ENCODE peak calls at places on chromosomes 12 and 14, in ten cellular contexts. B is AG08396, M is NCI-H748 treated with DMSO at 0.1 percent for 48 hours, D is NCI-H1092, P is HTR-8/SVneo, A is NCI-H2171, F is right lobe of liver, R is SJSA1, J is AG20443, H is retina. O is an unnamed sample.
A peak's percentile ranks its signal among the peaks of the same experiment; 100 is the strongest.

GRCh38 chr12:26845057-26845666 is 12.2 kb upstream of the ITPR2 start:
- DNase-seq in P (peak; percentile 33), A (no peak), R (peak; percentile 36), M (no peak), D (no peak), F (peak; percentile 65), H (peak; percentile 14), J (peak; percentile 59), B (no peak), O (peak; percentile 18)

GRCh38 chr12:108935165-108935564 is 55.3 kb downstream of the DAO start:
- DNase-seq in F (no peak), R (no peak), B (no peak), J (no peak), P (no peak), M (no peak), H (no peak), D (no peak), A (no peak), O (no peak)

GRCh38 chr14:93629636-93630035 is 158.6 kb downstream of the PRIMA1 start:
- DNase-seq in J (no peak), R (no peak), D (no peak), A (no peak), M (no peak), B (no peak), F (no peak), P (no peak), H (no peak), O (no peak)

GRCh38 chr12:132018193-132018916 is 68.6 kb downstream of the EP400 start:
- DNase-seq in R (no peak), F (no peak), M (no peak), J (peak; percentile 40), H (no peak), P (no peak), A (no peak), D (no peak), B (peak; percentile 57), O (no peak)

GRCh38 chr14:35829449-35829848 is 3.3 kb downstream of the BRMS1L start:
- DNase-seq in J (peak; percentile 47), P (no peak), B (peak; percentile 51), M (no peak), R (no peak), F (no peak), H (no peak), D (no peak), A (no peak), O (peak; percentile 50)

GRCh38 chr14:88559852-88560251 is 3.0 kb upstream of the ZC3H14 start:
- DNase-seq in A (no peak), R (peak; percentile 41), D (no peak), M (peak; percentile 11), F (no peak), H (peak; percentile 12), B (peak; percentile 53), P (no peak), J (peak; percentile 46), O (peak; percentile 66)

GRCh38 chr14:51341338-51341737 is 101.3 kb downstream of the TMX1 start:
- DNase-seq in R (no peak), A (no peak), B (no peak), F (no peak), M (no peak), D (no peak), P (no peak), H (no peak), J (no peak), O (no peak)

GRCh38 chr14:56962431-56962830 is 152.2 kb upstream of the OTX2 start:
- DNase-seq in P (no peak), R (no peak), D (no peak), F (no peak), M (no peak), B (no peak), A (no peak), J (no peak), H (no peak), O (no peak)

GRCh38 chr12:46024099-46024498 is 33.7 kb upstream of the SCAF11 start:
- DNase-seq in R (no peak), A (no peak), D (no peak), M (no peak), P (no peak), J (no peak), F (no peak), B (no peak), H (no peak), O (no peak)

GRCh38 chr12:131260970-131261369 is 307.3 kb downstream of the ADGRD1 start:
- DNase-seq in D (no peak), R (no peak), M (no peak), H (no peak), B (no peak), A (no peak), J (no peak), P (no peak), F (no peak), O (no peak)

GRCh38 chr14:106665814-106666213 is 1139.4 kb downstream of the TMEM121 start:
- DNase-seq in M (no peak), B (no peak), A (no peak), F (no peak), P (no peak), H (no peak), R (no peak), D (no peak), J (no peak), O (no peak)

GRCh38 chr14:49975286-49975685 is 82.4 kb downstream of the ARF6 start:
- DNase-seq in F (no peak), P (peak; percentile 48), A (no peak), R (peak; percentile 80), M (no peak), H (no peak), J (peak; percentile 74), B (peak; percentile 59), D (no peak), O (peak; percentile 76)

GRCh38 chr12:133129368-133130037 is 571 bp downstream of the ZNF891 start:
- DNase-seq in M (no peak), J (no peak), B (no peak), A (no peak), F (peak; percentile 16), R (no peak), H (no peak), P (peak; percentile 17), D (no peak), O (no peak)

GRCh38 chr14:76776306-76777251 is 15.3 kb downstream of the VASH1 start:
- DNase-seq in M (no peak), F (no peak), A (peak; percentile 13), D (no peak), B (no peak), R (no peak), P (no peak), J (no peak), H (no peak), O (no peak)

GRCh38 chr14:51607677-51608076 is 44.0 kb upstream of the FRMD6 start:
- DNase-seq in B (peak; percentile 76), J (peak; percentile 89), M (no peak), D (no peak), H (no peak), A (no peak), P (no peak), F (no peak), R (peak; percentile 92), O (peak; percentile 82)

GRCh38 chr12:62632521-62632920 is 165.9 kb downstream of the MON2 start:
- DNase-seq in D (peak; percentile 21), B (peak; percentile 56), F (peak; percentile 67), R (peak; percentile 18), J (peak; percentile 74), A (no peak), P (no peak), H (peak; percentile 77), M (peak; percentile 19), O (peak; percentile 86)

GRCh38 chr14:63493246-63493645 is 49.9 kb downstream of the PPP2R5E start:
- DNase-seq in M (no peak), H (peak; percentile 22), D (no peak), J (no peak), F (no peak), A (no peak), B (no peak), P (peak; percentile 81), R (no peak), O (no peak)

GRCh38 chr14:76313861-76314260 is 62.1 kb upstream of the ESRRB start:
- DNase-seq in R (no peak), H (no peak), P (no peak), J (no peak), F (no peak), A (no peak), M (no peak), B (no peak), D (no peak), O (no peak)

GRCh38 chr12:74538491-74539258 is 1.0 kb downstream of the ATXN7L3B start:
- DNase-seq in R (peak; percentile 15), M (no peak), F (no peak), H (no peak), P (no peak), A (no peak), J (no peak), B (no peak), D (no peak), O (no peak)

GRCh38 chr12:80813820-80814219 is 97.1 kb downstream of the MYF5 start:
- DNase-seq in D (no peak), J (no peak), B (no peak), P (no peak), R (no peak), F (no peak), H (no peak), A (no peak), M (no peak), O (no peak)

GRCh38 chr12:124214574-124214973 is 80.3 kb upstream of the RFLNA start:
- DNase-seq in H (no peak), A (no peak), F (no peak), D (no peak), B (no peak), P (no peak), M (no peak), R (no peak), J (no peak), O (no peak)

GRCh38 chr12:121230538-121230907 is 20.6 kb downstream of the P2RX4 start:
- DNase-seq in H (no peak), A (no peak), P (no peak), J (no peak), M (no peak), R (no peak), F (no peak), D (no peak), B (no peak), O (no peak)

GRCh38 chr12:64404470-64405446 is 566 bp downstream of the XPOT start:
- DNase-seq in M (peak; percentile 4), R (peak; percentile 87), H (peak; percentile 96), F (peak; percentile 67), P (peak; percentile 51), J (peak; percentile 85), B (peak; percentile 81), A (peak; percentile 35), D (no peak), O (peak; percentile 91)

GRCh38 chr14:102232348-102232625 is 72.7 kb downstream of the MOK start:
- DNase-seq in B (no peak), P (no peak), D (no peak), H (no peak), J (no peak), F (no peak), M (no peak), A (no peak), R (no peak), O (no peak)

GRCh38 chr14:84482256-84483071 is 1047.5 kb upstream of the FLRT2 start:
- DNase-seq in A (no peak), R (peak; percentile 38), F (no peak), D (no peak), J (peak; percentile 20), P (peak; percentile 53), M (no peak), H (no peak), B (peak; percentile 17), O (peak; percentile 57)

GRCh38 chr12:53985900-53986685 is 1.1 kb downstream of the HOXC10 start:
- DNase-seq in B (no peak), R (peak; percentile 70), D (no peak), F (no peak), H (no peak), M (no peak), A (no peak), J (no peak), P (no peak), O (no peak)

O was measured in GM03348.